ENCODE peak calls at places on chromosomes 4 and X, in eight cellular contexts. M is fibroblast of mammary gland, A is HL-60, G is HFF-Myc, X is right lobe of liver, U is kidney, Y is mammary epithelial cell, N is tibial artery. O is an unnamed sample.

GRCh38 chr4:1593038-1593417 is 91.1 kb downstream of the FAM53A start:
- DNase-seq in M (no peak), A (no peak), G (no peak), X (peak; percentile 41), U (peak; percentile 75), Y (no peak), N (no peak), O (no peak)

GRCh38 chrX:119654112-119654531 is 38.8 kb downstream of the SEPTIN6 start:
- DNase-seq in M (peak; percentile 87), A (no peak), G (no peak), X (no peak), U (peak; percentile 76), Y (no peak), N (no peak), O (peak; percentile 69)

GRCh38 chrX:135625995-135626394 is 87.4 kb upstream of the CT45A1 start:
- DNase-seq in M (peak; percentile 9), A (no peak), G (no peak), X (no peak), U (no peak), Y (no peak), N (no peak), O (peak; percentile 0)

GRCh38 chr4:109955146-109955545 is 42.5 kb downstream of the EGF start:
- DNase-seq in M (no peak), A (no peak), G (no peak), X (no peak), U (no peak), Y (no peak), N (no peak), O (no peak)

GRCh38 chr4:152063301-152064235 is 302.8 kb upstream of the GATB start:
- DNase-seq in M (no peak), A (no peak), G (peak; percentile 14), X (no peak), U (no peak), Y (no peak), N (no peak), O (no peak)

GRCh38 chr4:109325698-109326097 is 23.2 kb upstream of the COL25A1 start:
- DNase-seq in M (no peak), A (no peak), G (no peak), X (no peak), U (no peak), Y (no peak), N (no peak), O (no peak)

GRCh38 chr4:154714339-154715040 is 29.3 kb upstream of the LRAT start:
- DNase-seq in M (peak; percentile 14), A (no peak), G (no peak), X (no peak), U (no peak), Y (peak; percentile 26), N (no peak), O (no peak)

GRCh38 chrX:105313596-105313995 is 93.1 kb upstream of the TEX13A start:
- DNase-seq in M (no peak), A (no peak), G (no peak), X (no peak), U (no peak), Y (no peak), N (no peak), O (peak; percentile 11)

GRCh38 chr4:52966172-52966571 is 104.1 kb downstream of the RASL11B start:
- DNase-seq in M (no peak), A (no peak), G (no peak), X (no peak), U (no peak), Y (no peak), N (no peak), O (no peak)

GRCh38 chr4:26878729-26879415 is 18.2 kb downstream of the STIM2 start:
- DNase-seq in M (peak; percentile 56), A (no peak), G (no peak), X (no peak), U (no peak), Y (peak; percentile 73), N (no peak), O (no peak)

GRCh38 chrX:104668550-104668949 is 102.6 kb downstream of the IL1RAPL2 start:
- DNase-seq in M (peak; percentile 49), A (no peak), G (no peak), X (no peak), U (no peak), Y (peak; percentile 14), N (no peak), O (peak; percentile 1)

GRCh38 chr4:183443609-183444148 is 757 bp upstream of the CDKN2AIP start:
- DNase-seq in M (no peak), A (peak; percentile 48), G (peak; percentile 20), X (no peak), U (no peak), Y (no peak), N (no peak), O (no peak)

GRCh38 chr4:180925800-180926199 is 1317.4 kb upstream of the TENM3 start:
- DNase-seq in M (peak; percentile 49), A (no peak), G (no peak), X (no peak), U (no peak), Y (peak; percentile 87), N (no peak), O (no peak)

GRCh38 chr4:151627491-151627890 is 133.3 kb downstream of the GATB start:
- DNase-seq in M (peak; percentile 45), A (no peak), G (no peak), X (no peak), U (no peak), Y (peak; percentile 21), N (no peak), O (peak; percentile 73)

GRCh38 chrX:23729214-23729613 is 13.9 kb downstream of the ACOT9 start:
- DNase-seq in M (no peak), A (no peak), G (no peak), X (no peak), U (no peak), Y (peak; percentile 14), N (no peak), O (no peak)

GRCh38 chr4:88178633-88179231 is 20.3 kb upstream of the ABCG2 start:
- DNase-seq in M (no peak), A (no peak), G (no peak), X (no peak), U (no peak), Y (no peak), N (no peak), O (no peak)
- TF ChIP-seq CTCF in M (no peak), A (no peak), G (no peak), X (no peak), U (no peak), Y (no peak), N (no peak), O (no peak)

GRCh38 chrX:11408783-11409182 is 115.6 kb downstream of the AMELX start:
- DNase-seq in M (no peak), A (no peak), G (no peak), X (no peak), U (no peak), Y (no peak), N (no peak), O (no peak)
- H3K4me3 ChIP-seq in M (no peak overlapping the region), A (no peak overlapping the region), G (no peak overlapping the region), X (no peak overlapping the region), U (no peak overlapping the region), Y (no peak overlapping the region), N (no peak overlapping the region), O (no peak overlapping the region)

DNA sequence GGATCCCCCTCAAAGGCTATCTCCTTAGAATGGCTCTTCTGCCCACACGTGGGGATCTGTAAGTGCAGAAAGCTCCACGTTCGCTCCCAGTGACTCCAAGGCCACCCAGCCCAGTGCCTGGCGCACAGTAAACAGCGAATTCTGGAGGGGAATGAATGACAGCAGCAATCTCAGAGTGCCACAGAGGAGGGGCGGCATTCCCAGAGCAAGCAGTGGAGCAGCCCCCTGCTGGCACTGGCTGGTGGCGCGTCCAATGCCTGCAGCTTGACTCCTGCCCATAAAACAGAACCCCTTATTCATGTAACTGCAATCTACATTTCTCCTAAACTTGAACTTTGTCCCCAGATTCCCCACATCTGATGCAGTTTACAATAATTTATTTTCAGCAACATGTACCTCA is 6.9 kb upstream of the HELT start:
- DNase-seq in M (no peak), A (no peak), G (no peak), X (no peak), U (no peak), Y (no peak), N (no peak), O (no peak)
- TF ChIP-seq CTCF in M (peak; percentile 42), A (peak; percentile 24), G (peak; percentile 66), X (no peak), U (peak; percentile 13), Y (peak; percentile 43), N (no peak), O (peak; percentile 21)

GRCh38 chr4:73221734-73222133 is 36.9 kb downstream of the ANKRD17 start:
- DNase-seq in M (no peak), A (no peak), G (no peak), X (no peak), U (no peak), Y (no peak), N (no peak), O (no peak)
- H3K4me3 ChIP-seq in M (peak overlapping the region; percentile 74), A (no peak overlapping the region), G (peak overlapping the region; percentile 54), X (no peak overlapping the region), U (no peak overlapping the region), Y (peak overlapping the region; percentile 95), N (no peak overlapping the region), O (peak overlapping the region; percentile 69)

GRCh38 chr4:169174247-169174646 is 96.5 kb downstream of the SH3RF1 start:
- DNase-seq in M (no peak), A (no peak), G (no peak), X (no peak), U (no peak), Y (peak; percentile 76), N (no peak), O (no peak)
- TF ChIP-seq CTCF in M (no peak), A (no peak), G (no peak), X (no peak), U (no peak), Y (peak; percentile 31), N (no peak), O (no peak)

DNA sequence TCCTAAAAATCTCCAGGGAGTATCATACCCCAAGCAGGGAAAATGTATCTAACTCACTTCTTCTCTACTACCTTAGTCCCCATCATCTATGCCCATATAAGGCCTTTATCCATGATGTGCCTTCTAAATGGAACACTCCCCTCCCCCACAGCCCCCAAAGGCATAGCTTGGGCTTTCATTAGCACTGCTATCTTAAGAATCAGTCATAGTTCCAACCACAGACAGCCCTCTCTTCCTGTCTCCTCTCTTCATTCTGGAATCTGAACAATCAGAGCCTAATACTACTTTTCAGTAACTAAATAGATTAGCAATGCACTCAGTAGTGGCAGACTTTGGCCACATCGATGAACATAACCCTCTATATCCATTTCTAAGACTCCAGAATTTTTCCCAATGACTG is 313.2 kb upstream of the DKK2 start:
- DNase-seq in M (no peak), A (no peak), G (peak; percentile 16), X (no peak), U (no peak), Y (no peak), N (no peak), O (peak; percentile 26)
- H3K4me3 ChIP-seq in M (no peak overlapping the region), A (no peak overlapping the region), G (no peak overlapping the region), X (no peak overlapping the region), U (no peak overlapping the region), Y (no peak overlapping the region), N (no peak overlapping the region), O (no peak overlapping the region)

DNA sequence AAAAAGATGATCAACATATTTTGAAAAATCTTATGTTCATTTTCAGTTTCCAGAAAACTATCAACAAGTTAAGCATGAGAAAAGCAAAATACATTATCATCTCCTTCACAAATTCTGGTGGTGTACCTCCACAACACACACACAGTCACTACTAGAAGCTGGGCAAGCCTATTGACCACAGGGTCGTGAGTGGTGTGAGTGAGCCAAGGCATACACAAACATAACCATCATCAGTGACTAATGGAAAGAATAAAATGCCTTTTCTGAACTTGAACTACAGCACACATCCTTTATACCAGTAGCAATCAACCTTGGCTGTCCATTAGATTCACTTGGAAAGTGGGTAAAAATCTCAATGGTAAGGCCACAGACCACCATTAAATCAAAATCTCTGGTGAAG is 180.2 kb downstream of the FAM47B start:
- DNase-seq in M (peak; percentile 8), A (no peak), G (no peak), X (no peak), U (no peak), Y (no peak), N (no peak), O (no peak)
- TF ChIP-seq CTCF in M (no peak), A (no peak), G (no peak), X (no peak), U (no peak), Y (no peak), N (no peak), O (no peak)

O was measured in foreskin fibroblast.